ENCODE peak calls at places on chromosomes 6 and 20, in eight cellular contexts. R is HFF-Myc, U is cardiac fibroblast, V is MM.1S, A is tibial nerve, Z is amygdala, C is A172, K is T1000. D is an unnamed sample.

GRCh38 chr20:38628580-38629470 is 27.2 kb downstream of the ARHGAP40 start:
- DNase-seq in C (no peak), V (no peak), A (no peak), K (no peak), U (no peak), Z (no peak), R (no peak), D (no peak)

GRCh38 chr6:78483141-78483540 is 384.2 kb upstream of the IRAK1BP1 start:
- DNase-seq in A (no peak), R (no peak), U (no peak), C (no peak), K (no peak), V (no peak), Z (no peak), D (no peak)

GRCh38 chr6:136506124-136506799 is 44.0 kb downstream of the MAP7 start:
- DNase-seq in Z (no peak), V (no peak), U (no peak), C (no peak), K (no peak), R (no peak), A (no peak), D (no peak)

GRCh38 chr6:23647045-23647444 is 479.0 kb upstream of the NRSN1 start:
- DNase-seq in R (no peak), C (no peak), A (no peak), Z (no peak), U (no peak), K (no peak), V (no peak), D (no peak)

GRCh38 chr6:105310371-105310770 is 92.5 kb downstream of the PREP start:
- DNase-seq in K (no peak), Z (no peak), R (no peak), A (no peak), V (no peak), U (no peak), C (no peak), D (no peak)

GRCh38 chr20:44153636-44154043 is 33.3 kb downstream of the JPH2 start:
- DNase-seq in U (peak), K (no peak), R (no peak), V (no peak), Z (no peak), A (no peak), C (no peak), D (no peak)

GRCh38 chr6:115053169-115053860 is 710.5 kb upstream of the HS3ST5 start:
- DNase-seq in R (no peak), A (no peak), U (no peak), Z (no peak), C (no peak), K (no peak), V (no peak), D (no peak)

GRCh38 chr20:15875446-15875845 is 697.8 kb downstream of the KIF16B start:
- DNase-seq in K (no peak), R (no peak), Z (no peak), U (no peak), A (no peak), C (no peak), V (no peak), D (no peak)

GRCh38 chr20:51586005-51586440 is 43.5 kb upstream of the NFATC2 start:
- DNase-seq in A (no peak), K (peak), V (no peak), Z (no peak), C (peak), U (peak), R (peak), D (no peak)

GRCh38 chr6:7157752-7158616 is 50.2 kb downstream of the RREB1 start:
- DNase-seq in C (no peak), A (no peak), K (no peak), Z (no peak), V (no peak), U (no peak), R (no peak), D (no peak)

GRCh38 chr20:60254901-60255411 is 296.7 kb downstream of the CDH26 start:
- DNase-seq in R (no peak), V (no peak), K (no peak), C (peak), U (peak), Z (no peak), A (peak), D (no peak)

GRCh38 chr6:98971303-98971702 is 23.6 kb upstream of the FBXL4 start:
- DNase-seq in A (no peak), V (no peak), C (no peak), U (no peak), Z (no peak), K (no peak), R (no peak), D (no peak)

GRCh38 chr20:59222982-59223610 is 59.5 kb downstream of the ZNF831 start:
- DNase-seq in V (no peak), U (peak), A (no peak), K (no peak), R (no peak), Z (peak), C (no peak), D (peak)

GRCh38 chr20:15767636-15768369 is 805.4 kb downstream of the KIF16B start:
- DNase-seq in U (no peak), C (no peak), A (no peak), V (no peak), Z (no peak), K (no peak), R (no peak), D (no peak)

GRCh38 chr20:35248641-35249475 is 22.4 kb downstream of the MMP24 start:
- DNase-seq in U (no peak), A (no peak), V (no peak), Z (no peak), C (no peak), K (no peak), R (no peak), D (no peak)

GRCh38 chr20:9928281-9928737 is 89.4 kb upstream of the PAK5 start:
- DNase-seq in R (no peak), K (no peak), Z (no peak), V (no peak), C (no peak), U (no peak), A (no peak), D (no peak)

GRCh38 chr6:153170511-153170910 is 39.4 kb upstream of the RGS17 start:
- DNase-seq in A (no peak), C (peak), R (no peak), U (peak), Z (no peak), V (no peak), K (peak), D (no peak)

GRCh38 chr6:13272131-13273046 is 55.9 kb downstream of the TBC1D7 start:
- DNase-seq in U (no peak), Z (peak), A (peak), C (no peak), V (peak), R (no peak), K (no peak), D (no peak)